ENCODE peak calls at places on chromosomes 16 and 17, in four cellular contexts. One of them, this sample, is unnamed.

GRCh38 chr16:67372664-67373063 is 20.6 kb downstream of the TPPP3 start:
- DNase-seq in fibroblast of the aortic adventitia: peak
- DNase-seq in fibroblast of lung: peak
- DNase-seq in A549: no peak
- DNase-seq in this sample: no peak

GRCh38 chr17:1203967-1204291 is 24.1 kb upstream of the ABR start:
- DNase-seq in fibroblast of the aortic adventitia: no peak
- DNase-seq in fibroblast of lung: no peak
- DNase-seq in A549: peak
- DNase-seq in this sample: no peak

GRCh38 chr16:23847938-23848337 is 12.2 kb downstream of the PRKCB start:
- DNase-seq in fibroblast of the aortic adventitia: no peak
- DNase-seq in fibroblast of lung: no peak
- DNase-seq in A549: no peak
- DNase-seq in this sample: no peak

GRCh38 chr16:12729448-12729847 is 74.2 kb downstream of the CPPED1 start:
- DNase-seq in fibroblast of the aortic adventitia: peak
- DNase-seq in fibroblast of lung: peak
- DNase-seq in A549: no peak
- DNase-seq in this sample: no peak

GRCh38 chr17:14552311-14552710 is 251.4 kb downstream of the HS3ST3B1 start:
- DNase-seq in fibroblast of the aortic adventitia: peak
- DNase-seq in fibroblast of lung: peak
- DNase-seq in A549: no peak
- DNase-seq in this sample: no peak

GRCh38 chr17:4960279-4960922 is 7.2 kb downstream of the SPAG7 start:
- DNase-seq in fibroblast of the aortic adventitia: no peak
- DNase-seq in fibroblast of lung: no peak
- DNase-seq in A549: no peak
- DNase-seq in this sample: no peak

GRCh38 chr16:22232277-22233049 is 26.4 kb downstream of the EEF2K start:
- DNase-seq in fibroblast of the aortic adventitia: no peak
- DNase-seq in fibroblast of lung: peak
- DNase-seq in A549: peak
- DNase-seq in this sample: peak

GRCh38 chr17:21376835-21377690 is 906 bp downstream of the KCNJ12 start:
- DNase-seq in fibroblast of the aortic adventitia: peak
- DNase-seq in fibroblast of lung: peak
- DNase-seq in A549: peak
- DNase-seq in this sample: no peak

GRCh38 chr16:88650749-88651275 is at the start of gene CYBA:
- DNase-seq in fibroblast of the aortic adventitia: peak
- DNase-seq in fibroblast of lung: peak
- DNase-seq in A549: peak
- DNase-seq in this sample: no peak

GRCh38 chr16:88422733-88423447 is 30.2 kb upstream of the ZFPM1 start:
- DNase-seq in fibroblast of the aortic adventitia: no peak
- DNase-seq in fibroblast of lung: no peak
- DNase-seq in A549: no peak
- DNase-seq in this sample: no peak

GRCh38 chr17:22492331-22492730 is 800.0 kb downstream of the KCNJ18 start:
- DNase-seq in fibroblast of the aortic adventitia: no peak
- DNase-seq in fibroblast of lung: no peak
- DNase-seq in A549: no peak
- DNase-seq in this sample: no peak

GRCh38 chr17:39663688-39664580 is 1.2 kb upstream of the TCAP start:
- DNase-seq in fibroblast of the aortic adventitia: no peak
- DNase-seq in fibroblast of lung: no peak
- DNase-seq in A549: peak
- DNase-seq in this sample: no peak

GRCh38 chr17:62592305-62593099 is 35.0 kb upstream of the MRC2 start:
- DNase-seq in fibroblast of the aortic adventitia: no peak
- DNase-seq in fibroblast of lung: no peak
- DNase-seq in A549: no peak
- DNase-seq in this sample: no peak

GRCh38 chr17:74990581-74991105 is 3.2 kb downstream of the CDR2L start:
- DNase-seq in fibroblast of the aortic adventitia: no peak
- DNase-seq in fibroblast of lung: no peak
- DNase-seq in A549: no peak
- DNase-seq in this sample: no peak

GRCh38 chr17:15490634-15491261 is 23.3 kb upstream of the CDRT4 start:
- DNase-seq in fibroblast of the aortic adventitia: peak
- DNase-seq in fibroblast of lung: peak
- DNase-seq in A549: no peak
- DNase-seq in this sample: no peak

GRCh38 chr17:62775876-62776275 is 32.2 kb downstream of the MARCHF10 start:
- DNase-seq in fibroblast of the aortic adventitia: no peak
- DNase-seq in fibroblast of lung: no peak
- DNase-seq in A549: no peak
- DNase-seq in this sample: no peak

GRCh38 chr17:27257031-27257357 is 36.9 kb upstream of the WSB1 start:
- DNase-seq in fibroblast of the aortic adventitia: no peak
- DNase-seq in fibroblast of lung: no peak
- DNase-seq in A549: no peak
- DNase-seq in this sample: peak

DNA sequence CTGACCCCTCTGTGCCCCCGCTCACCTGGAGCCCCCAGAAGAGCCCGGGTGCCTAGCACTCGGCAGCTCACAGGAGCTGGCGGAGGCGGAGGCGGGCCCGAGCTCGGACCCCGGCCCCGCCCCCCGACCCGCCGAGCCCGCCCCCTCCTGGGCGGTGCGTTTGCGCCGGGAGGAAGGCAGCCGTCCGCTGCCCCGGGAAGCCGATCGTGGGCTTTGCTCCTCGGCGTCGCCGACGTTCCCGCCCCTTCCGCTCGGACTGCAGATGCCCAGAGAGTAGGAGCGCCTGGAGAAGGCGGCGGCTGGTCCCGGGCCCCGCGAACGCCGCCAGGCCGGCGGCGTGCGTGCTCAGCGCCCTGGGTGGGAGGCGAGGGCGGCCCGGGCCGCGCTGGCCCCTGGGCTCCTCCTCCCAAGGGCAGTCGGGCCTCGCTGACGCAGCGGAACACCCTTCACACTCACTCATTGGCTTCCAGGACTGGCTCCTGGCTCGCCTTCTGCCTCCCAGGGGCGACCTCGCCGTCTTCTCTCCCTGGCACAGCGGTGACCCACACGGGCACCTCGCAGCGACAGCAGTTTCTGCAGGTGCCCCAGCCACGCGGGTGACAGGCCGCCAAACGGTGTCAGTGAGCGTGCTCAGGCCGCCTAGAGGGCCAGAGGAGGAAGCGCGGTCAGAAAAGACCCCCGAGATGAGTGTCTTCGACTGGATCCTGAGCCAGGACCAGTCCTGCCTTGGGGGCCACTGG is at the start of gene PLSCR3:
- DNase-seq in fibroblast of the aortic adventitia: peak
- DNase-seq in fibroblast of lung: peak
- DNase-seq in A549: peak
- DNase-seq in this sample: no peak
- TF ChIP-seq CTCF in fibroblast of the aortic adventitia: peak
- TF ChIP-seq CTCF in fibroblast of lung: peak
- TF ChIP-seq CTCF in A549: peak
- TF ChIP-seq CTCF in this sample: peak

GRCh38 chr17:45277216-45277849 is 15.4 kb upstream of the SPATA32 start:
- DNase-seq in fibroblast of the aortic adventitia: peak
- DNase-seq in fibroblast of lung: peak
- DNase-seq in A549: peak
- DNase-seq in this sample: peak
- H3K4me3 ChIP-seq in fibroblast of the aortic adventitia: no peak
- H3K4me3 ChIP-seq in fibroblast of lung: no peak
- H3K4me3 ChIP-seq in A549: no peak
- H3K4me3 ChIP-seq in this sample: no peak

DNA sequence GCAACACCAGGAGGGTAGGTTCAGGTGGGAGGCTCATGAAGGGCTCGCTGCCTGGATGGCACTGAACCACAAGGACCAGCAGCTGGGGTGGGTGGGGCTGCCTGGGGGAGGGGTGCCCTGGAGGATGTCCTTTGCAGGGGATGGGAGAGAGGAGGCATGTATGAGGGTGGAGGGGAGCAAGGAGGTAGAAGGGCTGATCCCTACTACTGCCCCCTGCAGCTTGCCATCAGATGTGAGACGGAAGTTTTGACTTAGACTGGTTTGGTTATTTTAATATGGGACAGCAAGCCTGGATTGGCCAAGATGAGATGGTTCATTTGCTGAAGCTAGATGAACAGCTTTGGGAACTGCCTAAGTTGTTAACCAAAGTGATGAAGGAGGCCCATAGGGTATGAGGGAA is 115.9 kb downstream of the SEC14L1 start:
- DNase-seq in fibroblast of the aortic adventitia: no peak
- DNase-seq in fibroblast of lung: no peak
- DNase-seq in A549: no peak
- DNase-seq in this sample: no peak
- TF ChIP-seq CTCF in fibroblast of the aortic adventitia: peak
- TF ChIP-seq CTCF in fibroblast of lung: no peak
- TF ChIP-seq CTCF in A549: no peak
- TF ChIP-seq CTCF in this sample: no peak

GRCh38 chr17:7484964-7485377 is 805 bp downstream of the POLR2A start:
- DNase-seq in fibroblast of the aortic adventitia: no peak
- DNase-seq in fibroblast of lung: no peak
- DNase-seq in A549: no peak
- DNase-seq in this sample: no peak

GRCh38 chr17:7490144-7490543 is 6.0 kb downstream of the POLR2A start:
- DNase-seq in fibroblast of the aortic adventitia: no peak
- DNase-seq in fibroblast of lung: no peak
- DNase-seq in A549: no peak
- DNase-seq in this sample: no peak

GRCh38 chr17:7483238-7484066 is 714 bp upstream of the POLR2A start:
- DNase-seq in fibroblast of the aortic adventitia: peak
- DNase-seq in fibroblast of lung: peak
- DNase-seq in A549: peak
- DNase-seq in this sample: no peak

GRCh38 chr17:7484067-7484963 is at the start of gene POLR2A:
- DNase-seq in fibroblast of the aortic adventitia: peak
- DNase-seq in fibroblast of lung: peak
- DNase-seq in A549: peak
- DNase-seq in this sample: peak

GRCh38 chr17:7486181-7486580 is 2.0 kb downstream of the POLR2A start:
- DNase-seq in fibroblast of the aortic adventitia: peak
- DNase-seq in fibroblast of lung: peak
- DNase-seq in A549: no peak
- DNase-seq in this sample: no peak
- H3K4me3 ChIP-seq in fibroblast of the aortic adventitia: peak
- H3K4me3 ChIP-seq in fibroblast of lung: peak
- H3K4me3 ChIP-seq in A549: peak
- H3K4me3 ChIP-seq in this sample: peak

GRCh38 chr17:47762733-47763132 is 29.7 kb downstream of the TBX21 start:
- DNase-seq in fibroblast of the aortic adventitia: no peak
- DNase-seq in fibroblast of lung: no peak
- DNase-seq in A549: no peak
- DNase-seq in this sample: no peak

GRCh38 chr17:47760409-47761140 is 27.5 kb downstream of the TBX21 start:
- DNase-seq in fibroblast of the aortic adventitia: no peak
- DNase-seq in fibroblast of lung: no peak
- DNase-seq in A549: no peak
- DNase-seq in this sample: no peak

DNA sequence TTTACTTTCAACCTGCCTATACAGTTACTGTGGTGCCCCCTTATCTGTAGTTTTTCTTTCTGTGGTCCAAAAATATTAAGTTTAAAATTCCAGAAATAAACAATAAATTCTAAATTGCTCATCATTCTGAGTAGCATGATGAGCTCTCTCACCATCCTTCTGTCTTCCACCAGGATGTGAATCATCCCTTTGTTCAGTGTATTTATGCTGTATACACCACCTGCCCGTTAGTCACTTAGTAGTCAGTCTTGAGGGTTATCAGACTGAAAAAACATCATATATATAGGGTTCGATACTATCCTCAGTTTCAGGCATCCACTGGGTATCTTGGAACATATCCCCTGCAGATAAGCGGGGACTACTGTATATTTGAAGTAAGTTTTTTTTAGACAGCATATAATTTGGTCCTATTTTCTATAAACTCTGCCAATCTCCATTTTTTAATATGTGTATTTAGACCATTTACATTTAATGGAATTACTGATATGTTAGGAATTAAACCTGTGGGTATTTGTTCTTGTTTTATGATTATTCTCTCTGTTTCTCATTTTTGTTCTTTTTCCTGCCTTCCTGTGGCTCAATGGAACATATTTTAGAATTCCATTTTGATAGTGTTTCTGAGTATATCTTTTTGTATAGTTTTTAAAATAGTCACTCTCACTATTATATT is 31.0 kb downstream of the TBX21 start:
- DNase-seq in fibroblast of the aortic adventitia: no peak
- DNase-seq in fibroblast of lung: no peak
- DNase-seq in A549: no peak
- DNase-seq in this sample: no peak
- TF ChIP-seq CTCF in fibroblast of the aortic adventitia: no peak
- TF ChIP-seq CTCF in fibroblast of lung: no peak
- TF ChIP-seq CTCF in A549: no peak
- TF ChIP-seq CTCF in this sample: no peak

GRCh38 chr17:61406871-61407210 is 7.2 kb downstream of the TBX2 start:
- DNase-seq in fibroblast of the aortic adventitia: no peak
- DNase-seq in fibroblast of lung: peak
- DNase-seq in A549: no peak
- DNase-seq in this sample: no peak

GRCh38 chr17:61407211-61407911 is 7.7 kb downstream of the TBX2 start:
- DNase-seq in fibroblast of the aortic adventitia: no peak
- DNase-seq in fibroblast of lung: peak
- DNase-seq in A549: no peak
- DNase-seq in this sample: no peak

GRCh38 chr17:61410100-61410551 is 10.5 kb downstream of the TBX2 start:
- DNase-seq in fibroblast of the aortic adventitia: no peak
- DNase-seq in fibroblast of lung: no peak
- DNase-seq in A549: no peak
- DNase-seq in this sample: no peak

GRCh38 chr17:61409301-61410099 is 9.9 kb downstream of the TBX2 start:
- DNase-seq in fibroblast of the aortic adventitia: peak
- DNase-seq in fibroblast of lung: peak
- DNase-seq in A549: peak
- DNase-seq in this sample: no peak

DNA sequence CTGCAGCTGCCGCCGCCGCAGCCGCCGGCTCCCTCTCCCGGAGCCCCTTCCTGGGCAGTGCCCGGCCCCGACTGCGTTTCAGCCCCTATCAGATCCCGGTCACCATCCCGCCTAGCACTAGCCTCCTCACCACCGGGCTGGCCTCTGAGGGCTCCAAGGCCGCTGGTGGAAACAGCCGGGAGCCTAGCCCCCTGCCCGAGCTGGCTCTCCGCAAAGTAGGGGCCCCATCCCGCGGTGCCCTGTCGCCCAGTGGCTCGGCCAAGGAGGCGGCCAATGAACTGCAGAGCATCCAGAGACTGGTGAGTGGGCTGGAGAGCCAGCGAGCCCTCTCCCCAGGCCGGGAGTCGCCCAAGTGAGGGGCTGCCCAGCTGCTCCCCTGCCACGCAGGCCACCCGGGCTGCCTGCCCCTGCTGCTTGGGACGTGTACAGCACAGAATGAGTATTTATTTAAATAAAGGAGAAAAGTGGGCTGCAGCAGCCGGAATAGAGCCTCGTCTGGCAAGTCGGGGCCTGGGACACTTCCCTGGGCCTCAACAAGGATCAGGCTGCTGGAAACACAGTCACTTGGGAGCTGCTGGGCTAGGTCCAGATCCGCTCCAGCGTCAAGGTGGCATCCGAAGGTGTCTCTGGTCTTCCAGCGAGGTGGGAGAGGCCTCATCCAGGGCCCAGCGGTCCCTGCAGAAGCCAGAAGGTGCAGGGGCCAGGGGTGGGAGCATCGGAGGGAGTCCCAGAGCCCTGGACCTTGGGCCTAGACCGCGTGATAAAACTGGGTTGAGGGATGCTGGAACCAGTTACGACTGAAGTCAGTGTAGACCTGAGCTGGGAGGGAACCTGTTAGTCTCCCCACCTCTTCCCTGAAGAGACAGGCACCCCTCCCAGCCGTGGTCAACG is 8.8 kb downstream of the TBX2 start:
- DNase-seq in fibroblast of the aortic adventitia: no peak
- DNase-seq in fibroblast of lung: peak
- DNase-seq in A549: no peak
- DNase-seq in this sample: no peak
- H3K4me3 ChIP-seq in fibroblast of the aortic adventitia: no peak
- H3K4me3 ChIP-seq in fibroblast of lung: peak
- H3K4me3 ChIP-seq in A549: peak
- H3K4me3 ChIP-seq in this sample: no peak

This sample was measured in epithelial cell of proximal tubule.